ENCODE peak calls at places on chromosomes 7 and 10, in nine cellular contexts. O is Peyer's patch; W is CD8-positive, alpha-beta memory T cell; K is transverse colon; S is neural progenitor cell; N is spleen; E is hepatocyte; X is ovary; M is Panc1. G is an unnamed sample. For H3K27me3, the result is how much of the 10 kb centered on the place peaks cover.

GRCh38 chr7:117127585-117128168 is 174.4 kb downstream of the ST7 start:
- DNase-seq in O (no peak), W (peak), K (peak), S (peak), N (no peak), E (peak), X (peak), M (peak), G (peak)

GRCh38 chr10:114332808-114333207 is 71.5 kb downstream of the AFAP1L2 start:
- DNase-seq in O (no peak), W (no peak), K (no peak), S (no peak), N (peak), E (no peak), X (no peak), M (no peak), G (no peak)

GRCh38 chr7:47256016-47256415 is 325.9 kb downstream of the TNS3 start:
- DNase-seq in O (no peak), W (no peak), K (no peak), S (no peak), N (no peak), E (no peak), X (no peak), M (no peak), G (no peak)

GRCh38 chr10:47048533-47048905 is 137.3 kb downstream of the PTPN20 start:
- DNase-seq in O (peak), W (no peak), K (no peak), S (peak), N (peak), E (no peak), X (no peak), M (no peak), G (no peak)

GRCh38 chr10:101658910-101659309 is 36.1 kb downstream of the FBXW4 start:
- DNase-seq in O (no peak), W (no peak), K (no peak), S (no peak), N (no peak), E (no peak), X (no peak), M (no peak), G (no peak)

GRCh38 chr10:97428572-97428981 is 2.6 kb downstream of the PGAM1 start:
- DNase-seq in O (no peak), W (no peak), K (no peak), S (peak), N (no peak), E (no peak), X (no peak), M (no peak), G (no peak)

GRCh38 chr7:17186745-17187144 is 111.7 kb upstream of the AHR start:
- DNase-seq in O (no peak), W (no peak), K (no peak), S (no peak), N (no peak), E (no peak), X (no peak), M (no peak), G (no peak)

GRCh38 chr7:75727881-75728592 is 10.7 kb downstream of the HIP1 start:
- DNase-seq in O (peak), W (peak), K (peak), S (no peak), N (peak), E (no peak), X (peak), M (no peak), G (no peak)

GRCh38 chr10:62738916-62739315 is 65.6 kb upstream of the ADO start:
- DNase-seq in O (no peak), W (no peak), K (no peak), S (no peak), N (no peak), E (no peak), X (no peak), M (no peak), G (no peak)

GRCh38 chr7:91556956-91557650 is 292.9 kb downstream of the FZD1 start:
- DNase-seq in O (no peak), W (no peak), K (no peak), S (no peak), N (no peak), E (no peak), X (no peak), M (no peak), G (no peak)

GRCh38 chr10:116748041-116748440 is 5.7 kb upstream of the HSPA12A start:
- DNase-seq in O (no peak), W (no peak), K (peak), S (no peak), N (no peak), E (peak), X (no peak), M (no peak), G (no peak)

GRCh38 chr7:141986923-141987322 is 8.8 kb upstream of the MGAM start:
- DNase-seq in O (no peak), W (no peak), K (no peak), S (no peak), N (no peak), E (no peak), X (no peak), M (no peak), G (no peak)

GRCh38 chr7:124688991-124689390 is 76.6 kb downstream of the GPR37 start:
- DNase-seq in O (no peak), W (no peak), K (no peak), S (no peak), N (no peak), E (no peak), X (no peak), M (no peak), G (peak)

GRCh38 chr7:105654994-105655900 is 74.0 kb upstream of the EFCAB10 start:
- DNase-seq in O (no peak), W (no peak), K (peak), S (peak), N (no peak), E (peak), X (peak), M (no peak), G (peak)

GRCh38 chr7:121406866-121407439 is 10.8 kb upstream of the FAM3C start:
- DNase-seq in O (peak), W (no peak), K (peak), S (no peak), N (no peak), E (peak), X (no peak), M (no peak), G (no peak)

GRCh38 chr10:126373137-126373536 is 15.1 kb downstream of the ADAM12 start:
- DNase-seq in O (no peak), W (no peak), K (peak), S (no peak), N (no peak), E (no peak), X (peak), M (no peak), G (peak)

GRCh38 chr10:80271416-80271815 is 18.0 kb downstream of the MAT1A start:
- DNase-seq in O (no peak), W (no peak), K (no peak), S (no peak), N (no peak), E (no peak), X (no peak), M (no peak), G (no peak)

GRCh38 chr10:96089116-96089515 is 41.0 kb upstream of the ZNF518A start:
- DNase-seq in O (no peak), W (no peak), K (no peak), S (no peak), N (no peak), E (no peak), X (no peak), M (no peak), G (no peak)

GRCh38 chr7:97620495-97620894 is 111.4 kb upstream of the TAC1 start:
- DNase-seq in O (no peak), W (no peak), K (no peak), S (no peak), N (no peak), E (no peak), X (no peak), M (no peak), G (no peak)

GRCh38 chr10:75987610-75988009 is 556.2 kb downstream of the LRMDA start:
- DNase-seq in O (no peak), W (no peak), K (no peak), S (no peak), N (no peak), E (peak), X (no peak), M (no peak), G (no peak)

GRCh38 chr7:135210818-135211178 is 528 bp downstream of the WDR91 start:
- DNase-seq in O (no peak), W (no peak), K (no peak), S (no peak), N (no peak), E (no peak), X (no peak), M (no peak), G (no peak)

GRCh38 chr7:2148814-2149213 is 83.9 kb downstream of the MAD1L1 start:
- DNase-seq in O (no peak), W (no peak), K (no peak), S (no peak), N (no peak), E (no peak), X (no peak), M (no peak), G (no peak)

GRCh38 chr7:108467391-108467790 is 11.2 kb upstream of the NRCAM start:
- DNase-seq in O (no peak), W (no peak), K (no peak), S (no peak), N (no peak), E (no peak), X (no peak), M (no peak), G (no peak)

GRCh38 chr7:92629779-92630178 is 39.6 kb upstream of the FAM133B start:
- DNase-seq in O (no peak), W (no peak), K (no peak), S (no peak), N (no peak), E (no peak), X (no peak), M (no peak), G (no peak)

GRCh38 chr7:120794100-120794729 is 63.7 kb downstream of the TSPAN12 start:
- DNase-seq in O (no peak), W (no peak), K (no peak), S (no peak), N (no peak), E (no peak), X (no peak), M (no peak), G (no peak)

GRCh38 chr10:102327002-102327401 is 68.5 kb upstream of the NFKB2 start:
- DNase-seq in O (no peak), W (no peak), K (no peak), S (peak), N (no peak), E (no peak), X (no peak), M (no peak), G (no peak)

GRCh38 chr10:119518936-119519335 is 23.6 kb downstream of the RGS10 start:
- DNase-seq in O (no peak), W (no peak), K (no peak), S (peak), N (peak), E (no peak), X (no peak), M (no peak), G (no peak)

DNA sequence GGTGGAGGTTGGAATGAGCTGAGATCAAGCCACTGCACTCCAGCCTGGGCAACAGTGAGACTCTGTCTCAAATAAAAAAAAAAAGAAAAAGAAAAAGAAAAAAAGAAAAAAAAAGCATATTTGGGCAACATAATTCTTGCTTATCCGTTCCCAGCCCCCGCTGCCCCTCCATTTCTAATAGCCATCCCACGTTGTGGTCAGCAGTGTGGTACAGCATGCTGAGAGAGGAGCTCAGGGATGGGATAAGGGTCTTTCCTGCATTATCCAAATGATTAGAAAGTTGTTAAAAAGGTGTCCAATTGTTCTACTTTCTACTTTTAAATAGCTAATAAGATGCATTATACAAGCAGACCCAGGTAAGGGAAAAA is 104.9 kb upstream of the ZNF92 start:
- DNase-seq in O (no peak), W (no peak), K (no peak), S (no peak), N (no peak), E (no peak), X (no peak), M (no peak), G (no peak)
- H3K27me3 ChIP-seq in O (under half), W (under half), K (under half), S (under half), N (under half), E (under half), X (under half), M (under half), G (under half)

DNA sequence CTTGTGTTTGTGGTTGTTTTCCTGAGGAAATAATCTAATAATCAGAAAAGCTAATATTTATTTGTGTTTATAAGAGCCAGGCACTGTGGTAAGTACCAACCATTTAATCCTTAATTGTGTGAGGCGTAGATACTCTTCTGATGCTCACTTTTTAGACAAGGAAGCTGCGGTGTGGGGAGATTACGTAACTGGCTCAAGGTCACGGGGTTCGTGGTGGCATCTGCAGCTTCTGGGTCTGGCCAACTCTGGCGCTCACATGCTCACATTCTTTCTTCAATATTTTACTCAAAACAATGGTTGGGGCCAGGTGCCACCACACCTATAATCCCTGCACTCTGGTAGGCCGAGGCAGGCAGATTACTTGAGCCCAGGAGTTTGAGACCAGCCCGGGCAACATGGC is 77.6 kb downstream of the RALA start:
- DNase-seq in O (no peak), W (no peak), K (peak), S (no peak), N (no peak), E (no peak), X (no peak), M (no peak), G (no peak)
- H3K27me3 ChIP-seq in O (under half), W (under half), K (under half), S (under half), N (under half), E (under half), X (under half), M (under half), G (under half)

GRCh38 chr7:103690576-103690975 is 244.6 kb upstream of the SLC26A5 start:
- DNase-seq in O (no peak), W (no peak), K (no peak), S (no peak), N (no peak), E (peak), X (no peak), M (no peak), G (no peak)

GRCh38 chr7:103685646-103686418 is 239.8 kb upstream of the SLC26A5 start:
- DNase-seq in O (no peak), W (no peak), K (no peak), S (no peak), N (no peak), E (no peak), X (no peak), M (no peak), G (no peak)

GRCh38 chr7:103687981-103688380 is 242.0 kb upstream of the SLC26A5 start:
- DNase-seq in O (no peak), W (no peak), K (no peak), S (no peak), N (no peak), E (no peak), X (no peak), M (no peak), G (no peak)

GRCh38 chr7:103689262-103689661 is 243.3 kb upstream of the SLC26A5 start:
- DNase-seq in O (no peak), W (no peak), K (no peak), S (no peak), N (no peak), E (no peak), X (no peak), M (no peak), G (no peak)

DNA sequence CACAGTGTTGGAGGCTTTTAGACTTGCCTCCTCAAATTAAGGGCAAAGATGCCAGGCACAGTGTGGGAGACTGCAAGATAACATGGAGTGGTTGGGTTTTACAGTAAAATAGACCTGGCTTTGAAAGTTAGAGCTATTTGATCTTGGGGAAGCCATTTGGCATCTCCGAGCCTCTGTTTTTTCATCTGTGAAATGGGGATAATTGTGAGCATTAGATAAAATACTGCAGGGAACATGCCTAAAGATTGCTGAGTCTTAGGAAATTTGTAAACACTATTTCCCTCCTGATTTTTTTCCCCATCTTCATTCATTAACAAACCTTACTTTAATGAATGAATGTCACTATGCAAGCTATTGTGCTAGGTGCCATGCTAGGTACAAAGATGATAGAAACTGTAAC is 241.3 kb upstream of the SLC26A5 start:
- DNase-seq in O (no peak), W (no peak), K (no peak), S (no peak), N (no peak), E (no peak), X (no peak), M (no peak), G (no peak)
- H3K27me3 ChIP-seq in O (under half), W (under half), K (under half), S (under half), N (under half), E (under half), X (under half), M (under half), G (under half)

DNA sequence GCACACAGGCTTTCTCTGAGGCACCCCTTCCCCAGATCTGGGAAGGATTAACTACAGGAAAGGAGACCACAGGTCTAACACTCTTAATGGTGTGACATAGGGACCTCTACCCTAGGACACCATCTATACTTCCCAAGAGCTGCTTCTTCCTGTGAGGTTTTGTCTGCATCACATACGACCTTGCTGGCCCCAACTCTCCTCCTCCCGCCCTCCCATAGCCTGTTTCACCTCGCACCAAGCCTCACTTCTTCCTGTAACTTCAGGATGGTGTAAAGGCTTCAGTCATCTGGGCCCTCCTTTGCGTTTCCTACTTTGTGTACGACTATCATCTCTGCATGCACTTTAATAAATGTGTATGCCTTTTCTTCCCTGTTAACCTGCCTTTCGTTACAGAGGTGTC is 274.3 kb downstream of the KLF6 start:
- DNase-seq in O (no peak), W (no peak), K (no peak), S (no peak), N (no peak), E (no peak), X (no peak), M (no peak), G (no peak)
- H3K27me3 ChIP-seq in O (under half), W (under half), K (under half), S (under half), N (under half), E (under half), X (under half), M (under half), G (under half)

GRCh38 chr10:123433539-123433938 is 232.6 kb upstream of the GPR26 start:
- DNase-seq in O (no peak), W (no peak), K (no peak), S (no peak), N (no peak), E (no peak), X (no peak), M (no peak), G (no peak)
- H3K27me3 ChIP-seq in O (under half), W (under half), K (under half), S (under half), N (under half), E (under half), X (under half), M (under half), G (under half)

GRCh38 chr7:150722403-150723065 is 6.1 kb downstream of the GIMAP1 start:
- DNase-seq in O (no peak), W (no peak), K (no peak), S (no peak), N (no peak), E (no peak), X (no peak), M (no peak), G (no peak)
- H3K27me3 ChIP-seq in O (under half), W (under half), K (under half), S (half or more), N (under half), E (under half), X (under half), M (under half), G (under half)

G was measured in AG04450.